ENCODE peak calls at places on chromosomes 6 and 20, in ten cellular contexts. B is progenitor cell of endocrine pancreas; J is GM20000; Z is AG09309; K is IMR-90; G is kidney glomerular epithelial cell; S is OCI-LY7; Q is cerebellum; E is stimulated activated CD8-positive, alpha-beta memory T cell treated with anti-CD3 and anti-CD28 coated beads, Interleukin-2, amount 100 ng/mL, for 1 hour; U is pancreas. N is an unnamed sample.

GRCh38 chr6:160881409-160881808 is 110.2 kb upstream of the MAP3K4 start:
- DNase-seq in Z (no peak), J (no peak), B (no peak), K (no peak), S (no peak), G (no peak), U (no peak), Q (no peak), E (no peak), N (no peak)

GRCh38 chr6:158769696-158770446 is 49.3 kb downstream of the EZR start:
- DNase-seq in S (no peak), Q (peak; percentile 39), Z (no peak), K (no peak), G (no peak), E (no peak), U (no peak), J (no peak), B (no peak), N (no peak)

GRCh38 chr6:149963212-149963461 is 606 bp upstream of the ULBP1 start:
- DNase-seq in B (no peak), J (peak; percentile 42), S (peak; percentile 29), G (peak; percentile 76), Z (no peak), U (no peak), K (peak; percentile 40), Q (peak; percentile 34), E (no peak), N (peak; percentile 44)

GRCh38 chr20:22690000-22690399 is 105.6 kb upstream of the FOXA2 start:
- DNase-seq in J (no peak), U (no peak), K (no peak), G (no peak), E (no peak), B (no peak), Z (no peak), Q (no peak), S (no peak), N (no peak)

GRCh38 chr6:49551126-49551865 is 828 bp downstream of the C6orf141 start:
- DNase-seq in B (peak; percentile 16), Q (no peak), K (no peak), U (no peak), Z (no peak), G (peak; percentile 50), J (peak; percentile 16), S (no peak), E (no peak), N (no peak)

GRCh38 chr20:58890454-58891075 is 38.0 kb downstream of the GNAS start:
- DNase-seq in B (peak; percentile 80), U (peak; percentile 73), G (peak; percentile 53), E (peak; percentile 67), K (peak; percentile 77), S (peak; percentile 85), J (peak; percentile 75), Z (no peak), Q (peak; percentile 44), N (peak; percentile 85)

GRCh38 chr6:24667378-24667803 is 514 bp downstream of the ACOT13 start:
- DNase-seq in Z (no peak), Q (peak; percentile 6), E (no peak), G (no peak), B (no peak), K (peak; percentile 23), J (peak; percentile 12), S (peak; percentile 16), U (no peak), N (no peak)

GRCh38 chr20:57469418-57470211 is 55.3 kb downstream of the CTCFL start:
- DNase-seq in U (no peak), E (no peak), Q (peak; percentile 45), S (peak; percentile 68), G (no peak), B (no peak), Z (no peak), K (no peak), J (no peak), N (no peak)

GRCh38 chr6:169787797-169788196 is 36.4 kb downstream of the ERMARD start:
- DNase-seq in U (no peak), J (no peak), B (no peak), E (no peak), S (no peak), Q (no peak), G (no peak), Z (no peak), K (no peak), N (no peak)

GRCh38 chr6:21348462-21349195 is 244.9 kb upstream of the SOX4 start:
- DNase-seq in E (no peak), U (no peak), G (peak; percentile 81), Q (no peak), K (peak; percentile 61), Z (peak; percentile 21), B (no peak), S (no peak), J (no peak), N (peak; percentile 45)

GRCh38 chr20:1396264-1396663 is 3.4 kb upstream of the FKBP1A start:
- DNase-seq in K (no peak), J (no peak), G (no peak), E (no peak), Q (no peak), U (no peak), Z (no peak), S (no peak), B (no peak), N (no peak)

GRCh38 chr20:549720-550496 is 6.3 kb upstream of the CSNK2A1 start:
- DNase-seq in E (no peak), Z (no peak), J (no peak), Q (no peak), G (no peak), B (no peak), U (no peak), K (no peak), S (no peak), N (no peak)

GRCh38 chr20:14444106-14444505 is 106.7 kb upstream of the FLRT3 start:
- DNase-seq in E (no peak), J (no peak), K (no peak), Z (no peak), Q (no peak), U (no peak), S (no peak), B (no peak), G (no peak), N (peak; percentile 39)

GRCh38 chr6:85551264-85551663 is 42.4 kb downstream of the SNX14 start:
- DNase-seq in U (no peak), J (no peak), K (no peak), Z (no peak), E (no peak), Q (no peak), G (no peak), S (peak; percentile 8), B (no peak), N (no peak)

N was measured in fibroblast of gingiva.